ENCODE peak calls at places on chromosomes 6 and 20, in six cellular contexts. Z is HCT116, V is MM.1S, U is hepatocyte, D is GM23248, F is OCI-LY7. N is an unnamed sample.

GRCh38 chr20:11867286-11867921 is 50.3 kb upstream of the BTBD3 start:
- DNase-seq in Z (no peak), D (peak), F (no peak), U (no peak), V (no peak), N (no peak)

GRCh38 chr6:158819213-158819976 is at the start of gene EZR:
- DNase-seq in V (peak), F (peak), Z (peak), D (peak), U (peak), N (peak)

GRCh38 chr20:57894096-57894495 is 184.3 kb upstream of the PMEPA1 start:
- DNase-seq in U (no peak), F (no peak), D (no peak), V (no peak), Z (no peak), N (no peak)

GRCh38 chr20:37236462-37236861 is 25.2 kb downstream of the GHRH start:
- DNase-seq in V (no peak), F (no peak), U (no peak), D (no peak), Z (no peak), N (no peak)

GRCh38 chr20:18477218-18477617 is 10.0 kb downstream of the POLR3F start:
- DNase-seq in D (no peak), Z (no peak), U (no peak), F (no peak), V (no peak), N (no peak)

GRCh38 chr6:85866758-85867401 is 224.2 kb upstream of the SYNCRIP start:
- DNase-seq in F (no peak), V (no peak), Z (no peak), D (peak), U (no peak), N (no peak)

GRCh38 chr6:81762132-81762531 is 9.7 kb upstream of the TENT5A start:
- DNase-seq in Z (no peak), U (no peak), V (no peak), D (peak), F (no peak), N (no peak)

GRCh38 chr6:41071501-41071922 is 644 bp downstream of the OARD1 start:
- DNase-seq in D (no peak), Z (no peak), U (no peak), F (peak), V (peak), N (peak)

GRCh38 chr20:62808211-62808865 is 3.7 kb downstream of the OGFR start:
- DNase-seq in V (peak), F (peak), D (peak), Z (no peak), U (peak), N (peak)

GRCh38 chr20:37531856-37532255 is 4.2 kb upstream of the BLCAP start:
- DNase-seq in F (no peak), Z (no peak), V (no peak), U (no peak), D (no peak), N (no peak)

GRCh38 chr20:44231193-44231592 is 15.9 kb upstream of the GDAP1L1 start:
- DNase-seq in D (no peak), U (no peak), F (no peak), V (no peak), Z (no peak), N (no peak)

GRCh38 chr20:23116301-23117089 is 30.4 kb upstream of the CD93 start:
- DNase-seq in Z (no peak), V (no peak), D (peak), F (no peak), U (peak), N (peak)

GRCh38 chr6:108492131-108492766 is 68.5 kb upstream of the FOXO3 start:
- DNase-seq in Z (peak), F (peak), D (peak), V (peak), U (peak), N (peak)

GRCh38 chr6:163750436-163751031 is 336.0 kb downstream of the QKI start:
- DNase-seq in D (no peak), Z (no peak), F (no peak), U (no peak), V (no peak), N (no peak)

GRCh38 chr20:39289316-39289715 is 327.2 kb downstream of the DHX35 start:
- DNase-seq in Z (no peak), D (no peak), F (peak), U (peak), V (peak), N (no peak)

GRCh38 chr6:34358389-34358906 is 34.0 kb downstream of the NUDT3 start:
- DNase-seq in F (no peak), D (peak), U (peak), V (no peak), Z (no peak), N (peak)

GRCh38 chr6:19554356-19555225 is 282.6 kb upstream of the ID4 start:
- DNase-seq in V (no peak), Z (no peak), F (no peak), D (peak), U (peak), N (no peak)

GRCh38 chr20:58714923-58715708 is 22.5 kb downstream of the NPEPL1 start:
- DNase-seq in U (peak), D (no peak), Z (no peak), V (no peak), F (no peak), N (no peak)

GRCh38 chr6:118377711-118378414 is 170.2 kb upstream of the PLN start:
- DNase-seq in D (no peak), V (no peak), U (no peak), F (no peak), Z (no peak), N (no peak)

GRCh38 chr6:136961848-136962247 is 39.7 kb downstream of the SLC35D3 start:
- DNase-seq in U (no peak), Z (no peak), D (no peak), F (no peak), V (no peak), N (no peak)

GRCh38 chr20:3245156-3245555 is 6.2 kb upstream of the SLC4A11 start:
- DNase-seq in V (no peak), Z (no peak), D (no peak), F (no peak), U (no peak), N (no peak)

GRCh38 chr20:34948030-34948429 is 7.6 kb downstream of the GSS start:
- DNase-seq in Z (no peak), V (no peak), D (peak), U (no peak), F (no peak), N (peak)

GRCh38 chr20:48758206-48758820 is 69.5 kb downstream of the PREX1 start:
- DNase-seq in D (no peak), F (no peak), Z (no peak), V (no peak), U (no peak), N (no peak)

GRCh38 chr20:58981564-58982364 is 708 bp downstream of the NELFCD start:
- DNase-seq in V (peak), Z (no peak), F (peak), U (peak), D (peak), N (peak)

GRCh38 chr6:46909371-46909770 is 12.4 kb downstream of the ADGRF5 start:
- DNase-seq in V (no peak), U (no peak), D (peak), F (no peak), Z (no peak), N (no peak)

GRCh38 chr20:50305636-50306477 is 115.2 kb downstream of the CEBPB start:
- DNase-seq in Z (no peak), D (peak), V (no peak), U (peak), F (no peak), N (peak)

GRCh38 chr6:36414481-36414880 is 27.0 kb upstream of the ETV7 start:
- DNase-seq in V (no peak), D (peak), Z (no peak), U (peak), F (no peak), N (no peak)

GRCh38 chr6:112144145-112144926 is 56.9 kb downstream of the FAM229B start:
- DNase-seq in V (peak), Z (no peak), F (no peak), D (peak), U (no peak), N (no peak)

GRCh38 chr6:46412662-46413061 is 78.6 kb downstream of the RCAN2 start:
- DNase-seq in U (no peak), V (no peak), Z (no peak), F (peak), D (no peak), N (peak)

GRCh38 chr6:163831736-163832135 is 417.2 kb downstream of the QKI start:
- DNase-seq in F (no peak), D (no peak), Z (no peak), U (no peak), V (no peak), N (no peak)

GRCh38 chr6:112639436-112639835 is 292.3 kb downstream of the RFPL4B start:
- DNase-seq in Z (no peak), F (no peak), U (no peak), D (peak), V (no peak), N (peak)

GRCh38 chr6:30325150-30325872 is 1.4 kb upstream of the TRIM39 start:
- DNase-seq in Z (no peak), F (peak), V (peak), U (peak), D (peak), N (peak)

DNA sequence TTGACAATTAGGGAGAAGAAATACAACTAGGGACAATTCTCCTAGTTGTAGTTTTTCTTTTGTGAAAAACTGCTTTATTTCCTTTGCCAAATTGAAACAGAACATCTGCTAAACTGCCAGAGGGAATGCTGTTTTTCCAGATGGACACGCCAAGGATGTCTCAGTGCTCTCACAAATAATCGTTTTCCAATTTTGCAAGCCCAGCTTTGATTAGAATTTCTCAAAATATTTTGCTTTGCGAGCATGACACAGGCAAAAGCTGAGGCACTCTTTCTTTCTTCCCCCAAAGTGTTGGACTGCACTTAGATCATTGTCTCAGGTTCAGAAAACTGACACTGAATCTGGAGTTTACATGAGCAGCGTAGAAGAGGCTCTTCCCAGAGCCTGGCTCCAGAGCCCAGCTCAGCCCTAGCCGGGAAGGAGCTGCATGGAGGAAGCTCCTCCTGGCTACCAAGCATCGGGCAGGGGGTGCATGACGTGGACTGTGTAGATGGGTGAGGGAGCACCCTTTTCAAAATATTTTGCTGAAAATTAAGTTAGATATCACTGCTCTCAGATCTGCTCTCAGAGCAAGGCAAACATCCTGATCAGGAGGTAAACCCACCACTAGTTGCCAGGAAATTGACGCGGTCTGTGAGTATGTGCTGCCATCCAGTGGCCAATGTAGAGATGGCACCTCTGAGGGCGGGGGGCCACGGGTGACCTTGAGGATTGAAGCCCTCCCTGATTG is 107.5 kb downstream of the SLC22A3 start:
- DNase-seq in F (peak), V (peak), Z (peak), D (peak), U (peak), N (peak)
- H3K4me2 ChIP-seq in F (no peak), V (no peak), Z (no peak), D (peak), U (peak), N (peak)

DNA sequence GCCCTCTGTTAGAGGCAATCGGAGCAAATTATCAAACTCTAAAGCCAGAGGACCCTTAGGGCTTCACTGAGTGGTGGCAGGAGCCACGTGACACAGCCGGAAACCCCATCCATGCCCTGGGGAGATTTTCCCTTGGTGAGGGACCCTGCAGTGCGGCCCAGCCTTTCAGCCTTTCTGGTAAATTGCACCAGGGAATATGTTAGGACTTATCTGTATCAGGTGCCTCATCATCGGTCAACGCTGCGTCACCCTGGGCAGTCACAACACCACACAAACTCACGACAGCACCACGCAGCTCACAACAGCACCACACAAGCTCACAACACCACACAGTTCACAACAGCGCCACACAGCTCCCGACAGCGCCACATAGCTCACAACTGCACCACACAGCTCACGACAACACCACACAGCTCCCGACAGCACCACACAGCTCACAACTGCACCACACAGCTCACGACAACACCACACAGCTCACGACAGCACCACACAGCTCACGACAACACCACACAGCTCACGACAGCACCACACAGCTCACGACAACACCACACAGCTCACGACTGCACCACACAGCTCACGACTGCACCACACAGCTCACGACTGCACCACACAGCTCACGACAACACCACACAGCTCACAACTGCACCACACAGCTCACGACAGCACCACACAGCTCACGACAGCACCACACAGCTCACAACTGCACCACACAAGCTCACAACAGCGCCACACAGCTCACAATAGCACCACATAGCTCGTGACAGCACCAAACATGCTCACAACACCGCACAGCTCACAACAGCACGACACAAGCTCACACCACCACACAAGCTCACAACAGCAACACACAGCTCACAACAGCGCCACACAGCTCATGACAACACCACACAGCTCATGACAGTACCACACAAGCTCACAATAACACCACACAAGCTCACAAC is 199.0 kb downstream of the DLL1 start:
- DNase-seq in Z (no peak), F (no peak), V (no peak), U (no peak), D (no peak), N (no peak)
- TF ChIP-seq EZH2phosphoT487 in Z (no peak), F (no peak), V (no peak), U (no peak), D (no peak), N (no peak)

DNA sequence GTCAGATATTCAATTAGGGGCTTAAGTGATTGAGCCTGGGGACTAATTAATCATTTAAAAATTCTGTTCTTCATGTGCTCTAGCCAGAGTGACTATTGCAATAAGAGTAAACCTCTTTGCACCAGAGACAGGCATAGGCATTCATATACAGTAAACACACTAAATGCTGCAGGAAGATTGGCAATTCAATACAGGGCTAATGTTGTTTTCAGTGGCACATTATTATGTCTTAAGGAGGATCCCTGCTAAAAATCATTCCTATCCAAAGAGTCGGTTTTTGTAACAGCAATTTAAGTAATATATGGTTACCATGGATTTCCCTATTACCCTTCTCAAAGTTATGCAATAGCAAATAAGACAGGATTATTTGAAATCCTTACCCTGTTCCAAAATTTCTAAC is 1.3 kb downstream of the PDE7B start:
- DNase-seq in U (no peak), D (peak), Z (no peak), F (no peak), V (no peak), N (no peak)
- H3K4me2 ChIP-seq in U (peak), D (peak), Z (no peak), F (no peak), V (no peak), N (no peak)

DNA sequence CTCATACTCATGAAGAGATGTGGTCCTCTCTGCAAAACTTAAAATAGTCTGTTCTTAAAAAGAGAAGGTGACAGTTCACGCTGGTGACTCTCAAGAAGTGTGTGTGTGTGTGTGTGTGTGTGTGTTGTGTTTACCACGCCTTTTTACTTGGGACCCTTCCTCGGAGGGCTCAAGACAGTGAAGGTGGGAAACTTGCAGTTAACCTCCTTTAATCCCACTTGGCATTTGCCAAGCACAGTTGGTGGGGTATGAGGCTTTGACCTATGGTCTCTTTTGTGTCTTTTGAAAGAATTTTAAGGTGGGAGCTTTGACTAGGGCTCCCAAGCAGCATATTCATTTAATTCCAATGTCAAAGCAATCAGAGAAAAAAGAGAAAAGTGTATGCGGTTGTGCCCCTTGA is 395.8 kb downstream of the TFAP2B start:
- DNase-seq in U (no peak), D (no peak), V (no peak), F (no peak), Z (no peak), N (no peak)
- TF ChIP-seq EZH2phosphoT487 in U (no peak), D (no peak), V (no peak), F (no peak), Z (no peak), N (no peak)

GRCh38 chr6:32416031-32416430 is 9.1 kb upstream of the BTNL2 start:
- DNase-seq in D (no peak), Z (no peak), U (no peak), V (no peak), F (no peak), N (no peak)
- H3K4me2 ChIP-seq in D (peak), Z (peak), U (peak), V (peak), F (peak), N (peak)

GRCh38 chr6:24916496-24916895 is 19.3 kb downstream of the RIPOR2 start:
- DNase-seq in U (no peak), F (no peak), Z (no peak), V (no peak), D (no peak), N (no peak)

GRCh38 chr6:24922174-24922573 is 13.6 kb downstream of the RIPOR2 start:
- DNase-seq in D (no peak), F (peak), V (no peak), Z (no peak), U (no peak), N (no peak)

GRCh38 chr6:24922854-24923253 is 12.9 kb downstream of the RIPOR2 start:
- DNase-seq in V (no peak), F (no peak), U (no peak), D (no peak), Z (no peak), N (no peak)

GRCh38 chr6:24918641-24919403 is 16.9 kb downstream of the RIPOR2 start:
- DNase-seq in F (peak), Z (no peak), V (no peak), U (no peak), D (no peak), N (no peak)

DNA sequence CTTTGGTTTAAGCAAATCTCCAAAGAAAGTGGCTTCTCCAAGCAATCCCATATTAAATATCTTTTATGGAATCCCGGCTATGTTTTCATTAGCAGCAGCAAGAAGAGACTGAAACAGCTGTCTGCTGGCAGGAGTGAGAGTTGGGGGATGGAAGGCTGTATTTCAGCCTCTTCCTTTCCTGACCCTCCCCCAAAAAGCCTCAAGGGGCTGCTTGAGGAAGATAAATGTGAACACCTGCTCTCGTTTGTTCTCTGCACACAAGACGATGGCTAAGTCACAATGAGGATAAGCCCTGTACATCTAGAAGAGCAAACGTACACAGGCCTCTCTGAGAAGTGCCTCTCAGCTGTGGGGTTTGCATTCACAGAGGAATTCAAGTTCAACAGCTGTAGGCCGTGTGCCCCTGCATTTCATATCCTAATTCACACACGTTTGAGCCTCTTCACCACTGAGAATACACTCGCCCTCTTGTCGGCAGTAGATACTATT is 16.3 kb downstream of the RIPOR2 start:
- DNase-seq in Z (no peak), V (no peak), U (no peak), F (peak), D (no peak), N (no peak)
- TF ChIP-seq EZH2phosphoT487 in Z (no peak), V (no peak), U (no peak), F (no peak), D (no peak), N (no peak)

GRCh38 chr6:33173228-33174180 is 18.8 kb downstream of the COL11A2 start:
- DNase-seq in D (no peak), Z (no peak), U (no peak), F (no peak), V (no peak), N (no peak)

GRCh38 chr6:33175436-33176069 is 16.7 kb downstream of the COL11A2 start:
- DNase-seq in D (no peak), V (no peak), U (no peak), F (no peak), Z (no peak), N (no peak)

GRCh38 chr6:33172307-33173227 is 19.7 kb downstream of the COL11A2 start:
- DNase-seq in Z (peak), U (peak), V (no peak), D (peak), F (peak), N (peak)

GRCh38 chr6:33176906-33177305 is 15.4 kb downstream of the COL11A2 start:
- DNase-seq in V (no peak), F (no peak), Z (no peak), U (no peak), D (no peak), N (no peak)

GRCh38 chr6:33174784-33175183 is 17.5 kb downstream of the COL11A2 start:
- DNase-seq in D (no peak), Z (no peak), F (no peak), U (no peak), V (no peak), N (no peak)
- H3K4me2 ChIP-seq in D (no peak), Z (no peak), F (no peak), U (no peak), V (no peak), N (no peak)